ENCODE peak calls at places on chromosomes 7 and 10, in six cellular contexts. O, I, U, V, X and N are unnamed samples.

GRCh38 chr7:22663319-22663718 is 63.7 kb upstream of the IL6 start:
- DNase-seq in X (peak; percentile 79), O (peak; percentile 87), V (peak; percentile 47), U (no peak), I (no peak), N (no peak)

GRCh38 chr10:80158598-80159127 is 26.1 kb downstream of the PLAC9 start:
- DNase-seq in V (peak; percentile 98), O (peak; percentile 99), I (no peak), X (peak; percentile 99), U (peak; percentile 64), N (no peak)

GRCh38 chr7:24284699-24285506 is 913 bp downstream of the NPY start:
- DNase-seq in O (no peak), X (no peak), U (no peak), V (no peak), I (no peak), N (no peak)

GRCh38 chr7:107286751-107287621 is 118.2 kb downstream of the HBP1 start:
- DNase-seq in I (no peak), U (no peak), X (no peak), V (peak; percentile 5), O (no peak), N (no peak)

GRCh38 chr7:113267271-113267670 is 148.9 kb upstream of the SMIM30 start:
- DNase-seq in U (no peak), X (peak; percentile 62), O (no peak), V (no peak), I (no peak), N (no peak)

GRCh38 chr10:42960491-42961155 is 116.2 kb upstream of the RET start:
- DNase-seq in V (peak; percentile 16), X (peak; percentile 80), U (peak; percentile 23), I (no peak), O (no peak), N (no peak)

GRCh38 chr7:4185736-4186512 is 496.2 kb upstream of the FOXK1 start:
- DNase-seq in X (no peak), V (no peak), O (no peak), I (no peak), U (no peak), N (no peak)

GRCh38 chr10:104028146-104028545 is 57.5 kb downstream of the COL17A1 start:
- DNase-seq in U (no peak), V (peak; percentile 16), I (no peak), X (no peak), O (peak; percentile 14), N (no peak)

GRCh38 chr7:155588468-155588998 is 42.2 kb upstream of the CNPY1 start:
- DNase-seq in I (no peak), V (no peak), O (no peak), U (no peak), X (no peak), N (no peak)

GRCh38 chr7:30869794-30870491 is 41.7 kb upstream of the AQP1 start:
- DNase-seq in X (no peak), I (no peak), O (no peak), U (no peak), V (no peak), N (no peak)

GRCh38 chr7:155457544-155458316 is at the start of gene EN2:
- DNase-seq in V (no peak), X (no peak), U (no peak), I (no peak), O (no peak), N (no peak)

GRCh38 chr7:47044620-47045019 is 537.3 kb downstream of the TNS3 start:
- DNase-seq in U (no peak), V (no peak), X (no peak), O (no peak), I (no peak), N (no peak)

GRCh38 chr7:158110661-158111555 is 476.7 kb downstream of the PTPRN2 start:
- DNase-seq in V (no peak), I (no peak), O (no peak), X (no peak), U (peak; percentile 21), N (no peak)

GRCh38 chr7:34928560-34928959 is 108.7 kb downstream of the DPY19L1 start:
- DNase-seq in O (no peak), X (no peak), U (no peak), V (no peak), I (no peak), N (no peak)

GRCh38 chr10:70132098-70133029 is at the start of gene AIFM2:
- DNase-seq in I (peak; percentile 6), V (peak; percentile 31), X (peak; percentile 83), U (peak; percentile 89), O (peak; percentile 53), N (no peak)

GRCh38 chr10:124512600-124512999 is 51.0 kb downstream of the LHPP start:
- DNase-seq in I (no peak), X (no peak), O (no peak), U (no peak), V (no peak), N (no peak)

GRCh38 chr10:125263551-125263950 is 103.2 kb upstream of the CTBP2 start:
- DNase-seq in I (no peak), V (peak; percentile 65), U (no peak), O (no peak), X (peak; percentile 76), N (no peak)

GRCh38 chr7:102883098-102883860 is 29.5 kb upstream of the LRRC17 start:
- DNase-seq in V (peak; percentile 95), X (peak; percentile 37), O (no peak), I (no peak), U (no peak), N (no peak)

GRCh38 chr7:29077854-29078253 is 68.5 kb downstream of the CPVL start:
- DNase-seq in V (no peak), O (no peak), X (no peak), I (no peak), U (no peak), N (no peak)

GRCh38 chr10:71920540-71921318 is 43.5 kb upstream of the CHST3 start:
- DNase-seq in U (no peak), I (no peak), V (peak; percentile 66), X (peak; percentile 54), O (no peak), N (no peak)